ENCODE peak calls at places on chromosomes 6 and 20, in five cellular contexts. One of them, this sample, is unnamed.

GRCh38 chr6:140009286-140009685 is 634.8 kb upstream of the CITED2 start:
- DNase-seq in choroid plexus epithelial cell: no peak
- DNase-seq in A549: no peak
- DNase-seq in colonic mucosa: no peak
- DNase-seq in dorsolateral prefrontal cortex: no peak
- DNase-seq in this sample: no peak

GRCh38 chr6:47780510-47781356 is 1.1 kb upstream of the OPN5 start:
- DNase-seq in choroid plexus epithelial cell: peak; percentile 80
- DNase-seq in A549: peak; percentile 57
- DNase-seq in colonic mucosa: peak; percentile 43
- DNase-seq in dorsolateral prefrontal cortex: no peak
- DNase-seq in this sample: no peak

GRCh38 chr6:113786168-113786567 is 71.0 kb upstream of the MARCKS start:
- DNase-seq in choroid plexus epithelial cell: no peak
- DNase-seq in A549: peak; percentile 77
- DNase-seq in colonic mucosa: no peak
- DNase-seq in dorsolateral prefrontal cortex: no peak
- DNase-seq in this sample: no peak

GRCh38 chr20:33647603-33648395 is 14.3 kb upstream of the C20orf144 start:
- DNase-seq in choroid plexus epithelial cell: peak; percentile 69
- DNase-seq in A549: no peak
- DNase-seq in colonic mucosa: no peak
- DNase-seq in dorsolateral prefrontal cortex: no peak
- DNase-seq in this sample: peak; percentile 31

GRCh38 chr6:36139431-36139830 is 9.1 kb downstream of the MAPK13 start:
- DNase-seq in choroid plexus epithelial cell: peak; percentile 50
- DNase-seq in A549: no peak
- DNase-seq in colonic mucosa: no peak
- DNase-seq in dorsolateral prefrontal cortex: no peak
- DNase-seq in this sample: no peak

GRCh38 chr20:25059866-25060465 is 2.0 kb upstream of the ACSS1 start:
- DNase-seq in choroid plexus epithelial cell: no peak
- DNase-seq in A549: no peak
- DNase-seq in colonic mucosa: no peak
- DNase-seq in dorsolateral prefrontal cortex: no peak
- DNase-seq in this sample: peak; percentile 40

GRCh38 chr20:49006446-49006980 is 39.6 kb upstream of the CSE1L start:
- DNase-seq in choroid plexus epithelial cell: no peak
- DNase-seq in A549: no peak
- DNase-seq in colonic mucosa: no peak
- DNase-seq in dorsolateral prefrontal cortex: no peak
- DNase-seq in this sample: no peak

GRCh38 chr6:169452117-169452868 is 198.6 kb upstream of the THBS2 start:
- DNase-seq in choroid plexus epithelial cell: peak; percentile 98
- DNase-seq in A549: no peak
- DNase-seq in colonic mucosa: peak; percentile 43
- DNase-seq in dorsolateral prefrontal cortex: no peak
- DNase-seq in this sample: no peak

GRCh38 chr20:64261138-64261537 is 5.6 kb downstream of the PCMTD2 start:
- DNase-seq in choroid plexus epithelial cell: peak; percentile 71
- DNase-seq in A549: no peak
- DNase-seq in colonic mucosa: no peak
- DNase-seq in dorsolateral prefrontal cortex: no peak
- DNase-seq in this sample: no peak

GRCh38 chr6:157831424-157832249 is 8.6 kb downstream of the SNX9 start:
- DNase-seq in choroid plexus epithelial cell: peak; percentile 54
- DNase-seq in A549: no peak
- DNase-seq in colonic mucosa: no peak
- DNase-seq in dorsolateral prefrontal cortex: no peak
- DNase-seq in this sample: no peak

GRCh38 chr20:63125893-63126601 is 89.9 kb downstream of the YTHDF1 start:
- DNase-seq in choroid plexus epithelial cell: no peak
- DNase-seq in A549: no peak
- DNase-seq in colonic mucosa: no peak
- DNase-seq in dorsolateral prefrontal cortex: peak; percentile 3
- DNase-seq in this sample: no peak

GRCh38 chr6:24960991-24961475 is 25.3 kb upstream of the RIPOR2 start:
- DNase-seq in choroid plexus epithelial cell: no peak
- DNase-seq in A549: no peak
- DNase-seq in colonic mucosa: no peak
- DNase-seq in dorsolateral prefrontal cortex: no peak
- DNase-seq in this sample: no peak

GRCh38 chr20:43507150-43508080 is at the start of gene L3MBTL1:
- DNase-seq in choroid plexus epithelial cell: peak; percentile 42
- DNase-seq in A549: peak; percentile 72
- DNase-seq in colonic mucosa: peak; percentile 61
- DNase-seq in dorsolateral prefrontal cortex: peak; percentile 32
- DNase-seq in this sample: no peak

GRCh38 chr20:50449789-50450492 is 60.2 kb upstream of the PTPN1 start:
- DNase-seq in choroid plexus epithelial cell: no peak
- DNase-seq in A549: no peak
- DNase-seq in colonic mucosa: no peak
- DNase-seq in dorsolateral prefrontal cortex: no peak
- DNase-seq in this sample: no peak

GRCh38 chr20:33985280-33985679 is 8.4 kb upstream of the RALY start:
- DNase-seq in choroid plexus epithelial cell: no peak
- DNase-seq in A549: no peak
- DNase-seq in colonic mucosa: no peak
- DNase-seq in dorsolateral prefrontal cortex: no peak
- DNase-seq in this sample: no peak

GRCh38 chr6:104705095-104705707 is 154.5 kb downstream of the HACE1 start:
- DNase-seq in choroid plexus epithelial cell: peak; percentile 89
- DNase-seq in A549: no peak
- DNase-seq in colonic mucosa: no peak
- DNase-seq in dorsolateral prefrontal cortex: no peak
- DNase-seq in this sample: no peak

GRCh38 chr6:24536466-24536865 is 41.7 kb downstream of the ALDH5A1 start:
- DNase-seq in choroid plexus epithelial cell: peak; percentile 56
- DNase-seq in A549: no peak
- DNase-seq in colonic mucosa: no peak
- DNase-seq in dorsolateral prefrontal cortex: no peak
- DNase-seq in this sample: no peak

GRCh38 chr6:41576667-41577066 is 30.5 kb downstream of the FOXP4 start:
- DNase-seq in choroid plexus epithelial cell: no peak
- DNase-seq in A549: no peak
- DNase-seq in colonic mucosa: no peak
- DNase-seq in dorsolateral prefrontal cortex: no peak
- DNase-seq in this sample: no peak

GRCh38 chr6:52976591-52977035 is 18.5 kb downstream of the GSTA4 start:
- DNase-seq in choroid plexus epithelial cell: no peak
- DNase-seq in A549: no peak
- DNase-seq in colonic mucosa: no peak
- DNase-seq in dorsolateral prefrontal cortex: no peak
- DNase-seq in this sample: no peak

GRCh38 chr6:22766979-22767378 is 197.6 kb downstream of the HDGFL1 start:
- DNase-seq in choroid plexus epithelial cell: peak; percentile 28
- DNase-seq in A549: peak; percentile 0
- DNase-seq in colonic mucosa: no peak
- DNase-seq in dorsolateral prefrontal cortex: no peak
- DNase-seq in this sample: no peak
- TF ChIP-seq CTCF in choroid plexus epithelial cell: peak; percentile 43
- TF ChIP-seq CTCF in A549: no peak
- TF ChIP-seq CTCF in colonic mucosa: no peak
- TF ChIP-seq CTCF in dorsolateral prefrontal cortex: peak; percentile 43
- TF ChIP-seq CTCF in this sample: no peak

GRCh38 chr20:59836768-59837167 is 96.7 kb downstream of the SYCP2 start:
- DNase-seq in choroid plexus epithelial cell: no peak
- DNase-seq in A549: no peak
- DNase-seq in colonic mucosa: no peak
- DNase-seq in dorsolateral prefrontal cortex: no peak
- DNase-seq in this sample: no peak
- TF ChIP-seq CTCF in choroid plexus epithelial cell: no peak
- TF ChIP-seq CTCF in A549: no peak
- TF ChIP-seq CTCF in colonic mucosa: no peak
- TF ChIP-seq CTCF in dorsolateral prefrontal cortex: no peak
- TF ChIP-seq CTCF in this sample: no peak

GRCh38 chr20:31515072-31515774 is 981 bp downstream of the HM13 start:
- DNase-seq in choroid plexus epithelial cell: no peak
- DNase-seq in A549: no peak
- DNase-seq in colonic mucosa: no peak
- DNase-seq in dorsolateral prefrontal cortex: no peak
- DNase-seq in this sample: no peak

GRCh38 chr20:31515775-31516107 is 1.5 kb downstream of the HM13 start:
- DNase-seq in choroid plexus epithelial cell: no peak
- DNase-seq in A549: no peak
- DNase-seq in colonic mucosa: no peak
- DNase-seq in dorsolateral prefrontal cortex: no peak
- DNase-seq in this sample: no peak

GRCh38 chr20:31516651-31517050 is 2.4 kb downstream of the HM13 start:
- DNase-seq in choroid plexus epithelial cell: no peak
- DNase-seq in A549: no peak
- DNase-seq in colonic mucosa: no peak
- DNase-seq in dorsolateral prefrontal cortex: no peak
- DNase-seq in this sample: no peak

GRCh38 chr20:31516166-31516565 is 1.9 kb downstream of the HM13 start:
- DNase-seq in choroid plexus epithelial cell: no peak
- DNase-seq in A549: no peak
- DNase-seq in colonic mucosa: no peak
- DNase-seq in dorsolateral prefrontal cortex: no peak
- DNase-seq in this sample: no peak

GRCh38 chr20:31517373-31517772 is 3.1 kb downstream of the HM13 start:
- DNase-seq in choroid plexus epithelial cell: peak; percentile 71
- DNase-seq in A549: peak; percentile 76
- DNase-seq in colonic mucosa: peak; percentile 68
- DNase-seq in dorsolateral prefrontal cortex: no peak
- DNase-seq in this sample: no peak
- TF ChIP-seq CTCF in choroid plexus epithelial cell: peak; percentile 58
- TF ChIP-seq CTCF in A549: peak; percentile 32
- TF ChIP-seq CTCF in colonic mucosa: no peak
- TF ChIP-seq CTCF in dorsolateral prefrontal cortex: no peak
- TF ChIP-seq CTCF in this sample: peak; percentile 21

GRCh38 chr6:72560721-72561593 is 60.9 kb upstream of the KCNQ5 start:
- DNase-seq in choroid plexus epithelial cell: no peak
- DNase-seq in A549: no peak
- DNase-seq in colonic mucosa: no peak
- DNase-seq in dorsolateral prefrontal cortex: no peak
- DNase-seq in this sample: no peak
- TF ChIP-seq CTCF in choroid plexus epithelial cell: peak; percentile 8
- TF ChIP-seq CTCF in A549: no peak
- TF ChIP-seq CTCF in colonic mucosa: no peak
- TF ChIP-seq CTCF in dorsolateral prefrontal cortex: no peak
- TF ChIP-seq CTCF in this sample: peak; percentile 29

GRCh38 chr20:13221313-13221672 is 219 bp downstream of the ISM1 start:
- DNase-seq in choroid plexus epithelial cell: no peak
- DNase-seq in A549: no peak
- DNase-seq in colonic mucosa: no peak
- DNase-seq in dorsolateral prefrontal cortex: no peak
- DNase-seq in this sample: no peak

GRCh38 chr20:13220194-13220856 is 749 bp upstream of the ISM1 start:
- DNase-seq in choroid plexus epithelial cell: peak; percentile 20
- DNase-seq in A549: peak; percentile 65
- DNase-seq in colonic mucosa: no peak
- DNase-seq in dorsolateral prefrontal cortex: no peak
- DNase-seq in this sample: no peak

GRCh38 chr20:13220857-13221297 is at the start of gene ISM1:
- DNase-seq in choroid plexus epithelial cell: no peak
- DNase-seq in A549: peak; percentile 32
- DNase-seq in colonic mucosa: no peak
- DNase-seq in dorsolateral prefrontal cortex: no peak
- DNase-seq in this sample: no peak

GRCh38 chr20:13222319-13222716 is 1.2 kb downstream of the ISM1 start:
- DNase-seq in choroid plexus epithelial cell: no peak
- DNase-seq in A549: no peak
- DNase-seq in colonic mucosa: no peak
- DNase-seq in dorsolateral prefrontal cortex: no peak
- DNase-seq in this sample: no peak

GRCh38 chr20:13221673-13222318 is 722 bp downstream of the ISM1 start:
- DNase-seq in choroid plexus epithelial cell: peak; percentile 65
- DNase-seq in A549: peak; percentile 73
- DNase-seq in colonic mucosa: peak; percentile 45
- DNase-seq in dorsolateral prefrontal cortex: no peak
- DNase-seq in this sample: no peak
- TF ChIP-seq CTCF in choroid plexus epithelial cell: no peak
- TF ChIP-seq CTCF in A549: no peak
- TF ChIP-seq CTCF in colonic mucosa: no peak
- TF ChIP-seq CTCF in dorsolateral prefrontal cortex: no peak
- TF ChIP-seq CTCF in this sample: no peak

DNA sequence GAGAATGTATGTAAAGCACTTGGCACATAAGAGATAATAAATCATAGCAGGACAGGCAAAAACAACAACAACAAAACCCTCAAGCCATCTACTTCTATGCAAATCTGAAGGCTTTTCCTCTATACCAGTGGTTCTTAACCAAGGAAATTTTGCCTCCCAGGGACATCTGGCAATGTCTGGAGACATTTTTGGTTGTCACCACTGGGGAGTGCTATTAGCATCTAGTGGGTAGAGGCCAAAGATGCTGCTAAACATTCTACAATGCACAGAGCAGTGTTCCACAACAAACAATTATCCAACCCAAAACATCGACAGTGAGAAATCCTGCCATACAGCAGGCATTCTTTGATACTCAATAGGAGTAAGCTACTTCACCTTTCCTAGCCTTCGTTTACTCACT is 28.2 kb downstream of the NDRG3 start:
- DNase-seq in choroid plexus epithelial cell: peak; percentile 10
- DNase-seq in A549: peak; percentile 21
- DNase-seq in colonic mucosa: no peak
- DNase-seq in dorsolateral prefrontal cortex: no peak
- DNase-seq in this sample: no peak
- TF ChIP-seq CTCF in choroid plexus epithelial cell: peak; percentile 34
- TF ChIP-seq CTCF in A549: peak; percentile 15
- TF ChIP-seq CTCF in colonic mucosa: no peak
- TF ChIP-seq CTCF in dorsolateral prefrontal cortex: peak; percentile 63
- TF ChIP-seq CTCF in this sample: peak; percentile 26

DNA sequence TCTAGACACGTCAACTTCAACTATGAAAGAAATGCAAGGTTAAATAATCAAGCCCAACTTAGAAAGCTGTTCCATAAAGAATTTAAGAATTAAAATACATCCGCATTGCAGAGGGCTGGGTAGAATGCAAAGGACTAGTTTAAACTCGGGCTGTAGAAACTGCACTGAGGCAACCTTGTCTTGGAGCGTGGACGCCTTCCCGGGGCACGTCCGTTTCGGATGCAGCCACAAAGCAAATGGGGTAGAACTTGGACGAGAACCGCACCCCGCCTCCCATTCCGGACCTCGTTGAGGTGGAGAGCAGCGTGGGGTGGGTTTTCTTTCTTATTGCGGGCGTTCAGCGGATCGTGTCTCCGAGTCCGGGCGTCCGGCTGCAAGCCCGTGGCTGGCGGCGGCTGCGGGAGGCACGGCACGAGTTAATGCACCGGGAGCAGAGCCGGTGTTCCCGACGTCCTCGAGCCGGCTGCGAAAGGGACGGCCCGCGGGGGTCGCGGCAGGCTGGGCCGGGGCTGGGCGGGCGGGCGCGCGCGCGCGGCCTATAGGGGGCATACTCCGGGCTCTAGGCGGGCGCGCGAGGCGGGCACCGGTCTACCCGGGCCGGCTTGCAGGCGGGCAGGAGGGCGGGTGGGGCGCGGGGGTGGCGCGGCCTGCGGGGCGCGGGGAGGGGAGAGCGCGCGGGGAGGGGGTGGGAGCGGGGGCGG is 2.0 kb downstream of the JARID2 start:
- DNase-seq in choroid plexus epithelial cell: peak; percentile 73
- DNase-seq in A549: peak; percentile 54
- DNase-seq in colonic mucosa: peak; percentile 68
- DNase-seq in dorsolateral prefrontal cortex: no peak
- DNase-seq in this sample: peak; percentile 67
- TF ChIP-seq CTCF in choroid plexus epithelial cell: peak; percentile 1
- TF ChIP-seq CTCF in A549: peak; percentile 29
- TF ChIP-seq CTCF in colonic mucosa: no peak
- TF ChIP-seq CTCF in dorsolateral prefrontal cortex: no peak
- TF ChIP-seq CTCF in this sample: peak; percentile 31

This sample was measured in CD14-positive monocyte.